ENCODE peak calls at places on chromosome 6, in five cellular contexts. One of them, this sample, is unnamed.
A peak's percentile ranks its signal among the peaks of the same experiment; 100 is the strongest.

GRCh38 chr6:105769197-105769596 is 316.9 kb upstream of the PRDM1 start:
- DNase-seq in CD4-positive, alpha-beta T cell: no peak
- DNase-seq in adrenal gland: no peak
- DNase-seq in iPS DF 6.9: no peak
- DNase-seq in IMR-90: no peak
- DNase-seq in this sample: no peak

GRCh38 chr6:127146935-127147334 is 28.5 kb downstream of the RSPO3 start:
- DNase-seq in CD4-positive, alpha-beta T cell: no peak
- DNase-seq in adrenal gland: no peak
- DNase-seq in iPS DF 6.9: no peak
- DNase-seq in IMR-90: peak; percentile 82
- DNase-seq in this sample: no peak

GRCh38 chr6:43124481-43124880 is 46.6 kb upstream of the SRF start:
- DNase-seq in CD4-positive, alpha-beta T cell: no peak
- DNase-seq in adrenal gland: no peak
- DNase-seq in iPS DF 6.9: no peak
- DNase-seq in IMR-90: no peak
- DNase-seq in this sample: no peak

GRCh38 chr6:141482773-141483172 is 650.0 kb upstream of the GJE1 start:
- DNase-seq in CD4-positive, alpha-beta T cell: no peak
- DNase-seq in adrenal gland: no peak
- DNase-seq in iPS DF 6.9: no peak
- DNase-seq in IMR-90: peak; percentile 20
- DNase-seq in this sample: no peak

GRCh38 chr6:12941422-12941821 is 224.9 kb downstream of the PHACTR1 start:
- DNase-seq in CD4-positive, alpha-beta T cell: no peak
- DNase-seq in adrenal gland: peak; percentile 53
- DNase-seq in iPS DF 6.9: no peak
- DNase-seq in IMR-90: no peak
- DNase-seq in this sample: no peak

GRCh38 chr6:143125896-143126573 is 65.3 kb downstream of the AIG1 start:
- DNase-seq in CD4-positive, alpha-beta T cell: no peak
- DNase-seq in adrenal gland: no peak
- DNase-seq in iPS DF 6.9: no peak
- DNase-seq in IMR-90: no peak
- DNase-seq in this sample: no peak

GRCh38 chr6:110882824-110883554 is 8.4 kb downstream of the AMD1 start:
- DNase-seq in CD4-positive, alpha-beta T cell: no peak
- DNase-seq in adrenal gland: no peak
- DNase-seq in iPS DF 6.9: no peak
- DNase-seq in IMR-90: no peak
- DNase-seq in this sample: no peak

GRCh38 chr6:36224918-36225461 is 28.4 kb downstream of the BRPF3 start:
- DNase-seq in CD4-positive, alpha-beta T cell: no peak
- DNase-seq in adrenal gland: peak; percentile 62
- DNase-seq in iPS DF 6.9: no peak
- DNase-seq in IMR-90: no peak
- DNase-seq in this sample: no peak

GRCh38 chr6:108955329-108955949 is 107.2 kb downstream of the ARMC2 start:
- DNase-seq in CD4-positive, alpha-beta T cell: no peak
- DNase-seq in adrenal gland: no peak
- DNase-seq in iPS DF 6.9: no peak
- DNase-seq in IMR-90: no peak
- DNase-seq in this sample: no peak

GRCh38 chr6:54252916-54253315 is 55.3 kb upstream of the TINAG start:
- DNase-seq in CD4-positive, alpha-beta T cell: no peak
- DNase-seq in adrenal gland: no peak
- DNase-seq in iPS DF 6.9: no peak
- DNase-seq in IMR-90: no peak
- DNase-seq in this sample: no peak

GRCh38 chr6:18148304-18149025 is 6.4 kb downstream of the TPMT start:
- DNase-seq in CD4-positive, alpha-beta T cell: no peak
- DNase-seq in adrenal gland: no peak
- DNase-seq in iPS DF 6.9: no peak
- DNase-seq in IMR-90: peak; percentile 91
- DNase-seq in this sample: peak; percentile 11

GRCh38 chr6:32607263-32607987 is 17.8 kb upstream of the HLA-DRB1 start:
- DNase-seq in CD4-positive, alpha-beta T cell: no peak
- DNase-seq in adrenal gland: no peak
- DNase-seq in iPS DF 6.9: no peak
- DNase-seq in IMR-90: no peak
- DNase-seq in this sample: no peak

GRCh38 chr6:32602403-32602802 is 12.8 kb upstream of the HLA-DRB1 start:
- DNase-seq in CD4-positive, alpha-beta T cell: no peak
- DNase-seq in adrenal gland: no peak
- DNase-seq in iPS DF 6.9: no peak
- DNase-seq in IMR-90: no peak
- DNase-seq in this sample: no peak

GRCh38 chr6:32603888-32604287 is 14.2 kb upstream of the HLA-DRB1 start:
- DNase-seq in CD4-positive, alpha-beta T cell: no peak
- DNase-seq in adrenal gland: no peak
- DNase-seq in iPS DF 6.9: no peak
- DNase-seq in IMR-90: no peak
- DNase-seq in this sample: no peak

GRCh38 chr6:32607988-32608298 is 18.3 kb upstream of the HLA-DRB1 start:
- DNase-seq in CD4-positive, alpha-beta T cell: no peak
- DNase-seq in adrenal gland: no peak
- DNase-seq in iPS DF 6.9: no peak
- DNase-seq in IMR-90: no peak
- DNase-seq in this sample: no peak

GRCh38 chr6:32604434-32604877 is 14.8 kb upstream of the HLA-DRB1 start:
- DNase-seq in CD4-positive, alpha-beta T cell: no peak
- DNase-seq in adrenal gland: no peak
- DNase-seq in iPS DF 6.9: no peak
- DNase-seq in IMR-90: no peak
- DNase-seq in this sample: no peak
- H3K27ac ChIP-seq in CD4-positive, alpha-beta T cell: no peak overlapping the region
- H3K27ac ChIP-seq in adrenal gland: peak overlapping the region; percentile 58
- H3K27ac ChIP-seq in iPS DF 6.9: no peak overlapping the region
- H3K27ac ChIP-seq in IMR-90: no peak overlapping the region
- H3K27ac ChIP-seq in this sample: no peak overlapping the region

GRCh38 chr6:1608976-1609661 is 596 bp upstream of the FOXC1 start:
- DNase-seq in CD4-positive, alpha-beta T cell: no peak
- DNase-seq in adrenal gland: no peak
- DNase-seq in iPS DF 6.9: no peak
- DNase-seq in IMR-90: peak; percentile 8
- DNase-seq in this sample: peak; percentile 36
- H3K27ac ChIP-seq in CD4-positive, alpha-beta T cell: no peak overlapping the region
- H3K27ac ChIP-seq in adrenal gland: peak overlapping the region; percentile 94
- H3K27ac ChIP-seq in iPS DF 6.9: no peak overlapping the region
- H3K27ac ChIP-seq in IMR-90: peak overlapping the region; percentile 63
- H3K27ac ChIP-seq in this sample: peak overlapping the region; percentile 78

GRCh38 chr6:32073066-32073465 is 34.9 kb downstream of the CYP21A2 start:
- DNase-seq in CD4-positive, alpha-beta T cell: no peak
- DNase-seq in adrenal gland: no peak
- DNase-seq in iPS DF 6.9: no peak
- DNase-seq in IMR-90: no peak
- DNase-seq in this sample: no peak

GRCh38 chr6:32069460-32069859 is 31.2 kb downstream of the CYP21A2 start:
- DNase-seq in CD4-positive, alpha-beta T cell: no peak
- DNase-seq in adrenal gland: no peak
- DNase-seq in iPS DF 6.9: no peak
- DNase-seq in IMR-90: no peak
- DNase-seq in this sample: no peak

GRCh38 chr6:32070814-32071466 is 32.7 kb downstream of the CYP21A2 start:
- DNase-seq in CD4-positive, alpha-beta T cell: no peak
- DNase-seq in adrenal gland: no peak
- DNase-seq in iPS DF 6.9: no peak
- DNase-seq in IMR-90: no peak
- DNase-seq in this sample: no peak

GRCh38 chr6:32068867-32069266 is 30.7 kb downstream of the CYP21A2 start:
- DNase-seq in CD4-positive, alpha-beta T cell: no peak
- DNase-seq in adrenal gland: no peak
- DNase-seq in iPS DF 6.9: no peak
- DNase-seq in IMR-90: no peak
- DNase-seq in this sample: no peak

DNA sequence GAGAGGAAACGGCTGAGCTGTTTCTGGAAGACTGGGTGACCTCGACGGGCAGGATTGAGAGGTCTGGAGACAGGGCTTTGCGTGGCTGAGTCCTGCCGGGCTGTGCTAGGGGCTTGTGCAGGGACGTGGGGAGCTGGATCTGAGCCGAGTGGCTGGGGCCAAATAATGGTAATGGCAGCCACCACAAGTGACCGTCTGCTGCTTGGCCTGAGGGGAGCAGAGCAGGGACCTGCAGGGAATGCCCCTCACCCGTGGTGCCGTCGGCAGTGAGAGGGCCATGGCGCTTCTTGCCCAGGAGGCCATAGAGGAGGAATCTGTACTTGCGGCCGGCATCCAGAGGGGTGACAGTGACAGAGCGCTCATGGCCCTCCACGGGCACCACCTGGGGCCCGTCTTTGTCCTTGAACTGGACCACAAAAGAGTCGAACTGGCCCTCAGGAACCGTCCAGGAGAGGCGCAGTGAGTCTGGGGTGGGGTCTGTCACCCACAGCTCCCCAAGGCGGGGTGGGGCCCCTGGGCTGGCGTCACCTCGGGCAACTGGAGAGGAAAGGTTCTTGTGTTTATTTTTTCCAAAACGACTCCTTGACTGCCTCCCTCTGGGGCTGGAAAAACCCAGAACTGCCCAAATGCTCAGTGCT is 31.8 kb downstream of the CYP21A2 start:
- DNase-seq in CD4-positive, alpha-beta T cell: no peak
- DNase-seq in adrenal gland: no peak
- DNase-seq in iPS DF 6.9: no peak
- DNase-seq in IMR-90: no peak
- DNase-seq in this sample: no peak
- H3K27ac ChIP-seq in CD4-positive, alpha-beta T cell: no peak overlapping the region
- H3K27ac ChIP-seq in adrenal gland: peak overlapping the region; percentile 63
- H3K27ac ChIP-seq in iPS DF 6.9: no peak overlapping the region
- H3K27ac ChIP-seq in IMR-90: no peak overlapping the region
- H3K27ac ChIP-seq in this sample: no peak overlapping the region

DNA sequence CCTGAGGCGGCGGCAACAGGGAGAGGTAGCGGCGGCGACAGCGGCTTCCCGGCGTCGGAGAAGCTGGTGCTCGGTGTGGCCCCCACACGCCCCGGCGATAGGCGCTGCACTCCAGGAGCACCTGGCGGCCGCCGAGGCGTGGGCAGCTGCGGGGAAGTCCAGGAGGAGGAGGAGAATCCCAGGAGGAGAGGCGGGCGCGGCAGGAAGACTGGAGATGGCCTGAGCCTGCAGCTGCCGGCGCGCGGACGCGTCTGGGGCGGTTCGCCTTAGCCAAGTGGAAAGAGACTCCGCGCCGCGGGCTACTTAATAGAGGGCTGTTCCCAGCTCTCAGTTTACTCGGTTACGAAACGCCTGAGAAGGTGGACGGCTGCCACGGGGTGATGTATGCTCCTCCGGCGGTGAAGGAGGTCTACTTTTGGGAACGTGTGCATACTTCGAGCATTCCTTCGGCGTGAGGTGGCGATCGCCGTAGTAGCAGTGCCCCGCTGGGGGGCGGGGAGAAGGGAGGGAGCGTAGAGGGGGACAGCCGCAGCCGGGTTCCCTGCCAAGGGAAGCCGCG is at the start of gene COL12A1:
- DNase-seq in CD4-positive, alpha-beta T cell: no peak
- DNase-seq in adrenal gland: peak; percentile 80
- DNase-seq in iPS DF 6.9: no peak
- DNase-seq in IMR-90: peak; percentile 100
- DNase-seq in this sample: peak; percentile 77
- H3K27ac ChIP-seq in CD4-positive, alpha-beta T cell: no peak within 1 kb of the TSS
- H3K27ac ChIP-seq in adrenal gland: peak within 1 kb of the TSS; percentile 74
- H3K27ac ChIP-seq in iPS DF 6.9: no peak within 1 kb of the TSS
- H3K27ac ChIP-seq in IMR-90: peak within 1 kb of the TSS; percentile 91
- H3K27ac ChIP-seq in this sample: peak within 1 kb of the TSS; percentile 60

GRCh38 chr6:10838794-10839333 is 525 bp upstream of the MAK start:
- DNase-seq in CD4-positive, alpha-beta T cell: no peak
- DNase-seq in adrenal gland: no peak
- DNase-seq in iPS DF 6.9: no peak
- DNase-seq in IMR-90: no peak
- DNase-seq in this sample: no peak
- H3K27ac ChIP-seq in CD4-positive, alpha-beta T cell: no peak overlapping the region
- H3K27ac ChIP-seq in adrenal gland: peak overlapping the region; percentile 77
- H3K27ac ChIP-seq in iPS DF 6.9: no peak overlapping the region
- H3K27ac ChIP-seq in IMR-90: no peak overlapping the region
- H3K27ac ChIP-seq in this sample: no peak overlapping the region

DNA sequence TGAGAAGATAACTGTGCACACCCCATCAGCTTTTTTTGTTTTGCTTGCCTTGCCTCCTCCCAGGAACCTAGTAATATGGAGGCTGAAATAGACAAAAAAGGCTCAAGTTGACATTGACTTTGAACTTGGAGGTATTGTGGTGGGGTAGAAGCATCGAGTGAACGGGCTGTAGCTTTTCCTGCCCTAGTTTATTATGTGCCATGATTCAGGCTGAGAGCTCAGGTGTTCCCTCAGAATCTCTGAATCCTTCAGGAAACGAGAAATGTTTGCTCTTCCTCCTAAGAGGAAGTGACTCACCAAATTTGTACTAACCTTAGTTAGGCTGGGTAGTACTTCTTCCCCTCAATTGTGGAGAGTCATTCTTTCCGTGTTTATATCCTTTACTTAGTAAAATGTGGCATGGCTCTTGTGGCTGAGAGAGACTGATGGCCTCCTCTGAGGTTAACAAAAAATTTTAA is 98.8 kb downstream of the SASH1 start:
- DNase-seq in CD4-positive, alpha-beta T cell: no peak
- DNase-seq in adrenal gland: no peak
- DNase-seq in iPS DF 6.9: no peak
- DNase-seq in IMR-90: peak; percentile 90
- DNase-seq in this sample: no peak
- H3K27ac ChIP-seq in CD4-positive, alpha-beta T cell: no peak overlapping the region
- H3K27ac ChIP-seq in adrenal gland: peak overlapping the region; percentile 55
- H3K27ac ChIP-seq in iPS DF 6.9: no peak overlapping the region
- H3K27ac ChIP-seq in IMR-90: peak overlapping the region; percentile 83
- H3K27ac ChIP-seq in this sample: peak overlapping the region; percentile 61

GRCh38 chr6:132289761-132290160 is 111.5 kb downstream of the MOXD1 start:
- DNase-seq in CD4-positive, alpha-beta T cell: no peak
- DNase-seq in adrenal gland: no peak
- DNase-seq in iPS DF 6.9: no peak
- DNase-seq in IMR-90: no peak
- DNase-seq in this sample: no peak
- H3K27ac ChIP-seq in CD4-positive, alpha-beta T cell: no peak overlapping the region
- H3K27ac ChIP-seq in adrenal gland: no peak overlapping the region
- H3K27ac ChIP-seq in iPS DF 6.9: no peak overlapping the region
- H3K27ac ChIP-seq in IMR-90: no peak overlapping the region
- H3K27ac ChIP-seq in this sample: no peak overlapping the region